ENCODE peak calls at places on chromosome 16, in eight cellular contexts. One of them, this sample, is unnamed.

GRCh38 chr16:81599034-81599744 is 154.6 kb downstream of the CMIP start:
- DNase-seq in T-helper 2 cell: no peak
- DNase-seq in T-helper 17 cell: no peak
- DNase-seq in posterior vena cava: no peak
- DNase-seq in GM19239: no peak
- DNase-seq in activated naive CD8-positive, alpha-beta T cell treated with anti-CD3 and anti-CD28 coated beads for 36 hours: no peak
- DNase-seq in T-cell: no peak
- DNase-seq in ecto neural progenitor cell: no peak
- DNase-seq in this sample: no peak

GRCh38 chr16:249431-249830 is 14.8 kb downstream of the FAM234A start:
- DNase-seq in T-helper 2 cell: no peak
- DNase-seq in T-helper 17 cell: no peak
- DNase-seq in posterior vena cava: no peak
- DNase-seq in GM19239: no peak
- DNase-seq in activated naive CD8-positive, alpha-beta T cell treated with anti-CD3 and anti-CD28 coated beads for 36 hours: no peak
- DNase-seq in T-cell: no peak
- DNase-seq in ecto neural progenitor cell: no peak
- DNase-seq in this sample: no peak

GRCh38 chr16:81808933-81809480 is 29.9 kb downstream of the PLCG2 start:
- DNase-seq in T-helper 2 cell: peak
- DNase-seq in T-helper 17 cell: no peak
- DNase-seq in posterior vena cava: no peak
- DNase-seq in GM19239: no peak
- DNase-seq in activated naive CD8-positive, alpha-beta T cell treated with anti-CD3 and anti-CD28 coated beads for 36 hours: peak
- DNase-seq in T-cell: no peak
- DNase-seq in ecto neural progenitor cell: no peak
- DNase-seq in this sample: no peak

GRCh38 chr16:75229172-75230031 is 10.6 kb downstream of the CTRB1 start:
- DNase-seq in T-helper 2 cell: no peak
- DNase-seq in T-helper 17 cell: no peak
- DNase-seq in posterior vena cava: no peak
- DNase-seq in GM19239: no peak
- DNase-seq in activated naive CD8-positive, alpha-beta T cell treated with anti-CD3 and anti-CD28 coated beads for 36 hours: no peak
- DNase-seq in T-cell: no peak
- DNase-seq in ecto neural progenitor cell: no peak
- DNase-seq in this sample: no peak

GRCh38 chr16:1788708-1789100 is 4.8 kb downstream of the IGFALS start:
- DNase-seq in T-helper 2 cell: no peak
- DNase-seq in T-helper 17 cell: no peak
- DNase-seq in posterior vena cava: peak
- DNase-seq in GM19239: no peak
- DNase-seq in activated naive CD8-positive, alpha-beta T cell treated with anti-CD3 and anti-CD28 coated beads for 36 hours: no peak
- DNase-seq in T-cell: no peak
- DNase-seq in ecto neural progenitor cell: no peak
- DNase-seq in this sample: no peak

GRCh38 chr16:13883881-13884280 is 36.1 kb upstream of the ERCC4 start:
- DNase-seq in T-helper 2 cell: no peak
- DNase-seq in T-helper 17 cell: no peak
- DNase-seq in posterior vena cava: no peak
- DNase-seq in GM19239: no peak
- DNase-seq in activated naive CD8-positive, alpha-beta T cell treated with anti-CD3 and anti-CD28 coated beads for 36 hours: no peak
- DNase-seq in T-cell: no peak
- DNase-seq in ecto neural progenitor cell: no peak
- DNase-seq in this sample: no peak

GRCh38 chr16:85476389-85476788 is 136.7 kb upstream of the GSE1 start:
- DNase-seq in T-helper 2 cell: no peak
- DNase-seq in T-helper 17 cell: no peak
- DNase-seq in posterior vena cava: no peak
- DNase-seq in GM19239: no peak
- DNase-seq in activated naive CD8-positive, alpha-beta T cell treated with anti-CD3 and anti-CD28 coated beads for 36 hours: no peak
- DNase-seq in T-cell: no peak
- DNase-seq in ecto neural progenitor cell: no peak
- DNase-seq in this sample: no peak

GRCh38 chr16:50311891-50312501 is 45.6 kb downstream of the ADCY7 start:
- DNase-seq in T-helper 2 cell: no peak
- DNase-seq in T-helper 17 cell: no peak
- DNase-seq in posterior vena cava: peak
- DNase-seq in GM19239: no peak
- DNase-seq in activated naive CD8-positive, alpha-beta T cell treated with anti-CD3 and anti-CD28 coated beads for 36 hours: no peak
- DNase-seq in T-cell: no peak
- DNase-seq in ecto neural progenitor cell: no peak
- DNase-seq in this sample: peak

GRCh38 chr16:58556678-58557077 is 41.4 kb downstream of the SETD6 start:
- DNase-seq in T-helper 2 cell: no peak
- DNase-seq in T-helper 17 cell: no peak
- DNase-seq in posterior vena cava: no peak
- DNase-seq in GM19239: no peak
- DNase-seq in activated naive CD8-positive, alpha-beta T cell treated with anti-CD3 and anti-CD28 coated beads for 36 hours: no peak
- DNase-seq in T-cell: no peak
- DNase-seq in ecto neural progenitor cell: no peak
- DNase-seq in this sample: no peak

GRCh38 chr16:78984324-78984723 is 616.2 kb downstream of the MAF start:
- DNase-seq in T-helper 2 cell: no peak
- DNase-seq in T-helper 17 cell: no peak
- DNase-seq in posterior vena cava: no peak
- DNase-seq in GM19239: no peak
- DNase-seq in activated naive CD8-positive, alpha-beta T cell treated with anti-CD3 and anti-CD28 coated beads for 36 hours: no peak
- DNase-seq in T-cell: no peak
- DNase-seq in ecto neural progenitor cell: no peak
- DNase-seq in this sample: no peak

GRCh38 chr16:66468321-66468965 is 41.3 kb downstream of the BEAN1 start:
- DNase-seq in T-helper 2 cell: no peak
- DNase-seq in T-helper 17 cell: no peak
- DNase-seq in posterior vena cava: peak
- DNase-seq in GM19239: no peak
- DNase-seq in activated naive CD8-positive, alpha-beta T cell treated with anti-CD3 and anti-CD28 coated beads for 36 hours: no peak
- DNase-seq in T-cell: no peak
- DNase-seq in ecto neural progenitor cell: no peak
- DNase-seq in this sample: no peak

GRCh38 chr16:1470543-1471251 is 4.1 kb downstream of the CLCN7 start:
- DNase-seq in T-helper 2 cell: no peak
- DNase-seq in T-helper 17 cell: no peak
- DNase-seq in posterior vena cava: no peak
- DNase-seq in GM19239: no peak
- DNase-seq in activated naive CD8-positive, alpha-beta T cell treated with anti-CD3 and anti-CD28 coated beads for 36 hours: no peak
- DNase-seq in T-cell: no peak
- DNase-seq in ecto neural progenitor cell: no peak
- DNase-seq in this sample: no peak

GRCh38 chr16:31876955-31877828 is 3.6 kb downstream of the ZNF267 start:
- DNase-seq in T-helper 2 cell: peak
- DNase-seq in T-helper 17 cell: peak
- DNase-seq in posterior vena cava: no peak
- DNase-seq in GM19239: no peak
- DNase-seq in activated naive CD8-positive, alpha-beta T cell treated with anti-CD3 and anti-CD28 coated beads for 36 hours: peak
- DNase-seq in T-cell: no peak
- DNase-seq in ecto neural progenitor cell: no peak
- DNase-seq in this sample: no peak

GRCh38 chr16:88334517-88335149 is 48.1 kb upstream of the ZNF469 start:
- DNase-seq in T-helper 2 cell: no peak
- DNase-seq in T-helper 17 cell: no peak
- DNase-seq in posterior vena cava: no peak
- DNase-seq in GM19239: no peak
- DNase-seq in activated naive CD8-positive, alpha-beta T cell treated with anti-CD3 and anti-CD28 coated beads for 36 hours: no peak
- DNase-seq in T-cell: no peak
- DNase-seq in ecto neural progenitor cell: no peak
- DNase-seq in this sample: no peak

GRCh38 chr16:4767872-4768548 is 1.0 kb upstream of the ZNF500 start:
- DNase-seq in T-helper 2 cell: no peak
- DNase-seq in T-helper 17 cell: no peak
- DNase-seq in posterior vena cava: no peak
- DNase-seq in GM19239: no peak
- DNase-seq in activated naive CD8-positive, alpha-beta T cell treated with anti-CD3 and anti-CD28 coated beads for 36 hours: no peak
- DNase-seq in T-cell: no peak
- DNase-seq in ecto neural progenitor cell: no peak
- DNase-seq in this sample: no peak

GRCh38 chr16:10740845-10741208 is 2.8 kb upstream of the NUBP1 start:
- DNase-seq in T-helper 2 cell: no peak
- DNase-seq in T-helper 17 cell: no peak
- DNase-seq in posterior vena cava: no peak
- DNase-seq in GM19239: no peak
- DNase-seq in activated naive CD8-positive, alpha-beta T cell treated with anti-CD3 and anti-CD28 coated beads for 36 hours: no peak
- DNase-seq in T-cell: no peak
- DNase-seq in ecto neural progenitor cell: no peak
- DNase-seq in this sample: no peak

GRCh38 chr16:81720973-81721907 is 57.9 kb upstream of the PLCG2 start:
- DNase-seq in T-helper 2 cell: no peak
- DNase-seq in T-helper 17 cell: no peak
- DNase-seq in posterior vena cava: no peak
- DNase-seq in GM19239: no peak
- DNase-seq in activated naive CD8-positive, alpha-beta T cell treated with anti-CD3 and anti-CD28 coated beads for 36 hours: no peak
- DNase-seq in T-cell: no peak
- DNase-seq in ecto neural progenitor cell: no peak
- DNase-seq in this sample: no peak

GRCh38 chr16:27169511-27170071 is 33.7 kb upstream of the KDM8 start:
- DNase-seq in T-helper 2 cell: peak
- DNase-seq in T-helper 17 cell: peak
- DNase-seq in posterior vena cava: no peak
- DNase-seq in GM19239: no peak
- DNase-seq in activated naive CD8-positive, alpha-beta T cell treated with anti-CD3 and anti-CD28 coated beads for 36 hours: peak
- DNase-seq in T-cell: peak
- DNase-seq in ecto neural progenitor cell: no peak
- DNase-seq in this sample: no peak

GRCh38 chr16:66224636-66225035 is 141.9 kb upstream of the CDH5 start:
- DNase-seq in T-helper 2 cell: no peak
- DNase-seq in T-helper 17 cell: no peak
- DNase-seq in posterior vena cava: peak
- DNase-seq in GM19239: no peak
- DNase-seq in activated naive CD8-positive, alpha-beta T cell treated with anti-CD3 and anti-CD28 coated beads for 36 hours: no peak
- DNase-seq in T-cell: no peak
- DNase-seq in ecto neural progenitor cell: no peak
- DNase-seq in this sample: no peak

GRCh38 chr16:66943426-66944053 is 8.2 kb downstream of the CES2 start:
- DNase-seq in T-helper 2 cell: no peak
- DNase-seq in T-helper 17 cell: no peak
- DNase-seq in posterior vena cava: no peak
- DNase-seq in GM19239: no peak
- DNase-seq in activated naive CD8-positive, alpha-beta T cell treated with anti-CD3 and anti-CD28 coated beads for 36 hours: no peak
- DNase-seq in T-cell: no peak
- DNase-seq in ecto neural progenitor cell: no peak
- DNase-seq in this sample: no peak

GRCh38 chr16:58085171-58085570 is 44.0 kb downstream of the CFAP20 start:
- DNase-seq in T-helper 2 cell: no peak
- DNase-seq in T-helper 17 cell: no peak
- DNase-seq in posterior vena cava: peak
- DNase-seq in GM19239: no peak
- DNase-seq in activated naive CD8-positive, alpha-beta T cell treated with anti-CD3 and anti-CD28 coated beads for 36 hours: no peak
- DNase-seq in T-cell: no peak
- DNase-seq in ecto neural progenitor cell: no peak
- DNase-seq in this sample: no peak

GRCh38 chr16:50354629-50355456 is 13.9 kb downstream of the BRD7 start:
- DNase-seq in T-helper 2 cell: peak
- DNase-seq in T-helper 17 cell: no peak
- DNase-seq in posterior vena cava: no peak
- DNase-seq in GM19239: no peak
- DNase-seq in activated naive CD8-positive, alpha-beta T cell treated with anti-CD3 and anti-CD28 coated beads for 36 hours: no peak
- DNase-seq in T-cell: no peak
- DNase-seq in ecto neural progenitor cell: no peak
- DNase-seq in this sample: no peak

GRCh38 chr16:21260870-21261791 is 17.0 kb downstream of the CRYM start:
- DNase-seq in T-helper 2 cell: no peak
- DNase-seq in T-helper 17 cell: no peak
- DNase-seq in posterior vena cava: no peak
- DNase-seq in GM19239: no peak
- DNase-seq in activated naive CD8-positive, alpha-beta T cell treated with anti-CD3 and anti-CD28 coated beads for 36 hours: no peak
- DNase-seq in T-cell: no peak
- DNase-seq in ecto neural progenitor cell: no peak
- DNase-seq in this sample: no peak

GRCh38 chr16:77540656-77541055 is 105.8 kb upstream of the ADAMTS18 start:
- DNase-seq in T-helper 2 cell: no peak
- DNase-seq in T-helper 17 cell: no peak
- DNase-seq in posterior vena cava: no peak
- DNase-seq in GM19239: no peak
- DNase-seq in activated naive CD8-positive, alpha-beta T cell treated with anti-CD3 and anti-CD28 coated beads for 36 hours: no peak
- DNase-seq in T-cell: no peak
- DNase-seq in ecto neural progenitor cell: no peak
- DNase-seq in this sample: no peak

GRCh38 chr16:2090819-2091721 is 43.3 kb downstream of the TSC2 start:
- DNase-seq in T-helper 2 cell: no peak
- DNase-seq in T-helper 17 cell: peak
- DNase-seq in posterior vena cava: no peak
- DNase-seq in GM19239: no peak
- DNase-seq in activated naive CD8-positive, alpha-beta T cell treated with anti-CD3 and anti-CD28 coated beads for 36 hours: peak
- DNase-seq in T-cell: peak
- DNase-seq in ecto neural progenitor cell: peak
- DNase-seq in this sample: peak

GRCh38 chr16:86948046-86948445 is 369.1 kb downstream of the C16orf95 start:
- DNase-seq in T-helper 2 cell: no peak
- DNase-seq in T-helper 17 cell: no peak
- DNase-seq in posterior vena cava: no peak
- DNase-seq in GM19239: no peak
- DNase-seq in activated naive CD8-positive, alpha-beta T cell treated with anti-CD3 and anti-CD28 coated beads for 36 hours: no peak
- DNase-seq in T-cell: no peak
- DNase-seq in ecto neural progenitor cell: no peak
- DNase-seq in this sample: no peak

GRCh38 chr16:4364196-4365013 is 7.2 kb upstream of the VASN start:
- DNase-seq in T-helper 2 cell: no peak
- DNase-seq in T-helper 17 cell: no peak
- DNase-seq in posterior vena cava: no peak
- DNase-seq in GM19239: no peak
- DNase-seq in activated naive CD8-positive, alpha-beta T cell treated with anti-CD3 and anti-CD28 coated beads for 36 hours: no peak
- DNase-seq in T-cell: no peak
- DNase-seq in ecto neural progenitor cell: no peak
- DNase-seq in this sample: no peak

GRCh38 chr16:1790611-1791255 is 2.8 kb downstream of the IGFALS start:
- DNase-seq in T-helper 2 cell: no peak
- DNase-seq in T-helper 17 cell: no peak
- DNase-seq in posterior vena cava: no peak
- DNase-seq in GM19239: no peak
- DNase-seq in activated naive CD8-positive, alpha-beta T cell treated with anti-CD3 and anti-CD28 coated beads for 36 hours: no peak
- DNase-seq in T-cell: no peak
- DNase-seq in ecto neural progenitor cell: no peak
- DNase-seq in this sample: no peak

GRCh38 chr16:15686287-15686686 is 36.2 kb downstream of the NDE1 start:
- DNase-seq in T-helper 2 cell: no peak
- DNase-seq in T-helper 17 cell: no peak
- DNase-seq in posterior vena cava: no peak
- DNase-seq in GM19239: no peak
- DNase-seq in activated naive CD8-positive, alpha-beta T cell treated with anti-CD3 and anti-CD28 coated beads for 36 hours: no peak
- DNase-seq in T-cell: no peak
- DNase-seq in ecto neural progenitor cell: no peak
- DNase-seq in this sample: no peak